ENCODE peak calls at places on chromosome 13, in six cellular contexts. I is heart right ventricle, C is Daoy, U is tibial nerve, D is GM18507, T is NCI-H345. E is an unnamed sample.
A peak's percentile ranks its signal among the peaks of the same experiment; 100 is the strongest.

GRCh38 chr13:98878421-98879126 is 99.3 kb downstream of the DOCK9 start:
- DNase-seq in U (no peak), C (no peak), T (no peak), D (no peak), I (no peak), E (no peak)

GRCh38 chr13:106183410-106184128 is 351.9 kb downstream of the EFNB2 start:
- DNase-seq in D (no peak), C (no peak), T (no peak), U (no peak), I (no peak), E (no peak)

GRCh38 chr13:71659427-71659826 is 207.6 kb downstream of the DACH1 start:
- DNase-seq in I (no peak), C (no peak), U (no peak), D (no peak), T (no peak), E (no peak)

GRCh38 chr13:39684531-39685137 is 29.2 kb downstream of the COG6 start:
- DNase-seq in D (no peak), I (no peak), C (no peak), U (no peak), T (peak; percentile 8), E (no peak)

GRCh38 chr13:66634384-66634783 is 595.8 kb downstream of the PCDH9 start:
- DNase-seq in C (no peak), D (no peak), I (no peak), U (no peak), T (no peak), E (no peak)

GRCh38 chr13:52345048-52345447 is 60.9 kb downstream of the THSD1 start:
- DNase-seq in I (no peak), D (no peak), C (no peak), T (no peak), U (no peak), E (no peak)

GRCh38 chr13:52847682-52848432 is 583 bp downstream of the PCDH8 start:
- DNase-seq in C (no peak), U (no peak), D (no peak), I (no peak), T (no peak), E (no peak)

GRCh38 chr13:104024416-104025170 is 958.4 kb upstream of the SLC10A2 start:
- DNase-seq in U (no peak), I (no peak), C (no peak), D (no peak), T (no peak), E (no peak)

GRCh38 chr13:51840917-51841316 is 4.1 kb downstream of the TMEM272 start:
- DNase-seq in T (no peak), C (no peak), D (no peak), U (no peak), I (no peak), E (no peak)

GRCh38 chr13:92829930-92830329 is 396.7 kb upstream of the GPC6 start:
- DNase-seq in D (no peak), U (no peak), T (no peak), I (no peak), C (no peak), E (no peak)

GRCh38 chr13:25171517-25172302 is at the start of gene AMER2:
- DNase-seq in U (peak; percentile 46), D (no peak), C (peak; percentile 35), T (peak; percentile 49), I (no peak), E (peak; percentile 38)

GRCh38 chr13:33281951-33282595 is 3.5 kb downstream of the STARD13 start:
- DNase-seq in T (no peak), C (no peak), D (no peak), I (no peak), U (no peak), E (no peak)

GRCh38 chr13:50730496-50731171 is 112.9 kb downstream of the DLEU7 start:
- DNase-seq in T (no peak), C (no peak), U (no peak), D (no peak), I (no peak), E (no peak)

GRCh38 chr13:91347996-91348905 is 764 bp downstream of the MIR17HG start:
- DNase-seq in T (no peak), D (peak; percentile 32), I (peak; percentile 32), U (peak; percentile 27), C (peak; percentile 26), E (peak; percentile 29)

GRCh38 chr13:113644800-113645199 is 13.2 kb downstream of the ATP4B start:
- DNase-seq in D (no peak), T (no peak), C (no peak), I (no peak), U (no peak), E (no peak)

GRCh38 chr13:48411281-48412099 is 1.4 kb downstream of the LPAR6 start:
- DNase-seq in U (no peak), T (no peak), D (no peak), C (no peak), I (no peak), E (no peak)

GRCh38 chr13:75135325-75135825 is 346.6 kb downstream of the TBC1D4 start:
- DNase-seq in D (no peak), I (no peak), U (no peak), C (no peak), T (no peak), E (no peak)

GRCh38 chr13:110520431-110521295 is 40.9 kb downstream of the RAB20 start:
- DNase-seq in T (peak; percentile 24), D (no peak), C (no peak), I (peak; percentile 75), U (peak; percentile 91), E (no peak)

GRCh38 chr13:31111136-31111535 is 50.6 kb downstream of the HSPH1 start:
- DNase-seq in T (no peak), C (no peak), D (no peak), U (no peak), I (no peak), E (no peak)

GRCh38 chr13:103291693-103292572 is 225.7 kb upstream of the SLC10A2 start:
- DNase-seq in U (no peak), C (no peak), T (no peak), I (no peak), D (no peak), E (no peak)

GRCh38 chr13:26508885-26509284 is 48.6 kb upstream of the WASF3 start:
- DNase-seq in T (no peak), D (no peak), C (peak; percentile 36), I (peak; percentile 33), U (peak; percentile 87), E (no peak)

GRCh38 chr13:68128297-68128915 is 898.3 kb upstream of the PCDH9 start:
- DNase-seq in D (no peak), C (no peak), U (no peak), T (no peak), I (no peak), E (no peak)

GRCh38 chr13:67421475-67421874 is 191.3 kb upstream of the PCDH9 start:
- DNase-seq in I (no peak), U (no peak), T (no peak), C (no peak), D (no peak), E (no peak)

GRCh38 chr13:24161980-24162517 is 1.5 kb downstream of the SPATA13 start:
- DNase-seq in I (no peak), D (no peak), T (no peak), C (no peak), U (no peak), E (no peak)

GRCh38 chr13:27251166-27252088 is at the start of gene RPL21:
- DNase-seq in I (peak; percentile 98), D (peak; percentile 77), T (peak; percentile 94), U (peak; percentile 94), C (peak; percentile 95), E (peak; percentile 72)

GRCh38 chr13:47454986-47455385 is 546.1 kb downstream of the SUCLA2 start:
- DNase-seq in D (no peak), C (no peak), T (no peak), U (no peak), I (no peak), E (no peak)

GRCh38 chr13:72643339-72643989 is 84.0 kb downstream of the MZT1 start:
- DNase-seq in I (peak; percentile 28), C (peak; percentile 16), D (peak; percentile 2), T (peak; percentile 7), U (peak; percentile 68), E (peak; percentile 2)

E was measured in GM12892.